ENCODE peak calls at places on chromosomes 7 and 10, in seven cellular contexts. N is substantia nigra, T is hypothalamus, Z is LoVo, Y is cardiac muscle cell, C is RPMI8226, S is ecto neural progenitor cell. P is an unnamed sample.

GRCh38 chr10:48209246-48209645 is 65.2 kb downstream of the FRMPD2 start:
- DNase-seq in S (no peak), N (no peak), Y (no peak), Z (no peak), T (no peak), C (peak; percentile 12), P (no peak)

GRCh38 chr7:126780993-126781392 is 471.7 kb downstream of the GRM8 start:
- DNase-seq in C (no peak), S (no peak), Y (no peak), Z (no peak), N (no peak), T (no peak), P (no peak)

GRCh38 chr10:101481256-101481655 is 106.8 kb downstream of the POLL start:
- DNase-seq in N (no peak), C (no peak), T (no peak), Z (no peak), Y (no peak), S (no peak), P (no peak)

GRCh38 chr7:137880432-137880831 is 33.7 kb upstream of the DGKI start:
- DNase-seq in Z (no peak), N (no peak), S (no peak), T (no peak), Y (no peak), C (no peak), P (no peak)

GRCh38 chr7:127900735-127901685 is 130.2 kb downstream of the LRRC4 start:
- DNase-seq in Y (no peak), S (peak; percentile 53), N (no peak), Z (no peak), T (no peak), C (no peak), P (no peak)

GRCh38 chr10:60807499-60807898 is 29.2 kb downstream of the CDK1 start:
- DNase-seq in S (no peak), Y (no peak), N (no peak), Z (no peak), C (no peak), T (no peak), P (no peak)

GRCh38 chr10:120606051-120606764 is 149.2 kb downstream of the PLPP4 start:
- DNase-seq in C (no peak), N (no peak), S (no peak), Y (no peak), Z (no peak), T (no peak), P (no peak)

GRCh38 chr7:36487756-36488336 is 98.2 kb downstream of the ANLN start:
- DNase-seq in N (no peak), Y (peak; percentile 65), C (peak; percentile 53), T (no peak), Z (peak; percentile 82), S (no peak), P (peak; percentile 39)

GRCh38 chr7:6330657-6331056 is 58.2 kb upstream of the CYTH3 start:
- DNase-seq in C (no peak), S (no peak), Z (no peak), Y (no peak), N (no peak), T (no peak), P (no peak)

GRCh38 chr7:46100521-46100920 is 179.4 kb upstream of the IGFBP3 start:
- DNase-seq in N (no peak), S (no peak), T (no peak), Z (no peak), Y (no peak), C (no peak), P (no peak)

GRCh38 chr10:44023517-44023916 is 361.4 kb downstream of the CXCL12 start:
- DNase-seq in S (no peak), N (no peak), T (no peak), Y (no peak), C (no peak), Z (no peak), P (no peak)

GRCh38 chr7:13908667-13909382 is 80.6 kb downstream of the ETV1 start:
- DNase-seq in S (no peak), Z (peak; percentile 16), N (no peak), T (no peak), Y (no peak), C (no peak), P (no peak)

GRCh38 chr7:15007507-15007906 is 105.0 kb upstream of the DGKB start:
- DNase-seq in Y (peak; percentile 5), N (no peak), Z (peak; percentile 34), S (no peak), T (no peak), C (peak; percentile 26), P (no peak)

GRCh38 chr10:23280420-23281043 is 64.1 kb downstream of the C10orf67 start:
- DNase-seq in Z (no peak), C (no peak), N (no peak), Y (no peak), S (no peak), T (no peak), P (no peak)